ENCODE peak calls at places on chromosome 13, in five cellular contexts. I is right cardiac atrium; N is mucosa of descending colon; G is naive thymus-derived CD4-positive, alpha-beta T cell; O is heart right ventricle. J is an unnamed sample.

GRCh38 chr13:29435125-29435911 is 160.2 kb downstream of the SLC7A1 start:
- ATAC-seq in N (peak; percentile 57), O (peak; percentile 92), G (no peak), I (peak; percentile 91), J (peak; percentile 82)

GRCh38 chr13:110265341-110265681 is 41.6 kb downstream of the COL4A1 start:
- ATAC-seq in I (no peak), G (no peak), N (no peak), O (peak; percentile 55), J (no peak)

GRCh38 chr13:44575741-44576395 is at the start of gene TSC22D1:
- ATAC-seq in O (peak; percentile 4), G (peak; percentile 25), N (peak; percentile 8), I (no peak), J (no peak)

GRCh38 chr13:80669112-80669511 is 328.2 kb upstream of the SPRY2 start:
- ATAC-seq in N (no peak), O (no peak), I (peak; percentile 73), G (no peak), J (no peak)

GRCh38 chr13:27405521-27406134 is 18.8 kb upstream of the GTF3A start:
- ATAC-seq in G (peak; percentile 22), I (no peak), N (peak; percentile 49), O (no peak), J (no peak)

GRCh38 chr13:30181856-30182651 is 125.3 kb downstream of the KATNAL1 start:
- ATAC-seq in N (no peak), O (no peak), G (no peak), I (no peak), J (no peak)

GRCh38 chr13:76860706-76861105 is 25.5 kb downstream of the KCTD12 start:
- ATAC-seq in N (no peak), O (no peak), G (no peak), I (no peak), J (no peak)

GRCh38 chr13:94234766-94235165 is 244.7 kb downstream of the DCT start:
- ATAC-seq in G (no peak), I (no peak), O (no peak), N (no peak), J (no peak)

GRCh38 chr13:30808600-30808999 is 73.3 kb downstream of the ALOX5AP start:
- ATAC-seq in G (no peak), O (no peak), N (no peak), I (no peak), J (no peak)

GRCh38 chr13:45137501-45137880 is 17.2 kb downstream of the GTF2F2 start:
- ATAC-seq in N (no peak), O (no peak), I (no peak), G (no peak), J (no peak)

GRCh38 chr13:93987458-93987857 is 492.0 kb downstream of the DCT start:
- ATAC-seq in I (no peak), N (no peak), O (no peak), G (no peak), J (no peak)

GRCh38 chr13:75417647-75418046 is 64.3 kb downstream of the TBC1D4 start:
- ATAC-seq in G (no peak), I (no peak), O (no peak), N (no peak), J (no peak)

GRCh38 chr13:113669871-113670341 is 2.9 kb downstream of the GRK1 start:
- ATAC-seq in I (no peak), O (no peak), N (no peak), G (no peak), J (no peak)

GRCh38 chr13:45812599-45813372 is 38.8 kb downstream of the SIAH3 start:
- ATAC-seq in G (no peak), N (no peak), I (peak; percentile 36), O (no peak), J (no peak)

GRCh38 chr13:43487885-43488284 is 298.9 kb downstream of the ENOX1 start:
- ATAC-seq in G (no peak), O (no peak), N (no peak), I (no peak), J (no peak)

GRCh38 chr13:21212138-21212775 is 35.8 kb downstream of the MRPL57 start:
- ATAC-seq in I (no peak), G (no peak), O (no peak), N (no peak), J (no peak)

GRCh38 chr13:94712812-94713555 is 639 bp upstream of the SOX21 start:
- ATAC-seq in N (peak; percentile 57), I (peak; percentile 70), O (no peak), G (peak; percentile 19), J (peak; percentile 29)

GRCh38 chr13:63048648-63049047 is 1633.0 kb upstream of the PCDH20 start:
- ATAC-seq in N (no peak), I (no peak), G (no peak), O (no peak), J (no peak)

GRCh38 chr13:51636349-51636890 is 52.2 kb downstream of the WDFY2 start:
- ATAC-seq in G (no peak), N (peak; percentile 21), I (peak; percentile 33), O (no peak), J (no peak)
- H3K4me1 ChIP-seq in G (no peaks in the 10 kb centered on the region), N (no peaks in the 10 kb centered on the region), I (peaks cover 5% of the 10 kb centered on the region), O (peaks cover 49% of the 10 kb centered on the region), J (no peaks in the 10 kb centered on the region)

GRCh38 chr13:98541701-98542203 is 35.2 kb downstream of the STK24 start:
- ATAC-seq in G (no peak), I (no peak), O (no peak), N (peak; percentile 75), J (no peak)

GRCh38 chr13:98541211-98541610 is 35.7 kb downstream of the STK24 start:
- ATAC-seq in G (no peak), O (no peak), I (no peak), N (no peak), J (no peak)

GRCh38 chr13:98542568-98543379 is 34.1 kb downstream of the STK24 start:
- ATAC-seq in O (peak; percentile 34), I (peak; percentile 41), G (peak; percentile 65), N (no peak), J (peak; percentile 18)

GRCh38 chr13:98539655-98540054 is 37.3 kb downstream of the STK24 start:
- ATAC-seq in O (no peak), G (no peak), N (no peak), I (no peak), J (no peak)

GRCh38 chr13:98540476-98540875 is 36.4 kb downstream of the STK24 start:
- ATAC-seq in O (no peak), N (no peak), I (no peak), G (no peak), J (no peak)
- H3K4me1 ChIP-seq in O (peaks cover 99% of the 10 kb centered on the region), N (peaks cover 62% of the 10 kb centered on the region), I (peaks cover 31% of the 10 kb centered on the region), G (peaks cover 63% of the 10 kb centered on the region), J (peaks cover 96% of the 10 kb centered on the region)

GRCh38 chr13:99500839-99501134 is 485 bp upstream of the TM9SF2 start:
- ATAC-seq in I (no peak), G (peak; percentile 2), N (peak; percentile 4), O (peak; percentile 3), J (no peak)
- H3K4me1 ChIP-seq in I (peaks cover 3% of the 10 kb centered on the region), G (peaks cover 46% of the 10 kb centered on the region), N (peaks cover 47% of the 10 kb centered on the region), O (peaks cover 80% of the 10 kb centered on the region), J (peaks cover 2% of the 10 kb centered on the region)

GRCh38 chr13:99384468-99384867 is 77.3 kb upstream of the GPR183 start:
- ATAC-seq in N (no peak), G (peak; percentile 76), O (no peak), I (no peak), J (no peak)

GRCh38 chr13:99380921-99381645 is 73.9 kb upstream of the GPR183 start:
- ATAC-seq in G (peak; percentile 51), I (peak; percentile 88), O (peak; percentile 61), N (peak; percentile 8), J (no peak)

GRCh38 chr13:99383946-99384345 is 76.7 kb upstream of the GPR183 start:
- ATAC-seq in I (no peak), N (no peak), O (no peak), G (peak; percentile 21), J (no peak)

GRCh38 chr13:99383511-99383921 is 76.3 kb upstream of the GPR183 start:
- ATAC-seq in N (no peak), G (peak; percentile 7), O (no peak), I (no peak), J (no peak)

GRCh38 chr13:99382428-99383133 is 75.4 kb upstream of the GPR183 start:
- ATAC-seq in O (peak; percentile 16), I (no peak), N (peak; percentile 89), G (peak; percentile 34), J (peak; percentile 22)
- H3K4me1 ChIP-seq in O (peaks cover 31% of the 10 kb centered on the region), I (peaks cover 2% of the 10 kb centered on the region), N (peaks cover 6% of the 10 kb centered on the region), G (peaks cover 79% of the 10 kb centered on the region), J (no peaks in the 10 kb centered on the region)

GRCh38 chr13:23724196-23724970 is 154.2 kb downstream of the TNFRSF19 start:
- ATAC-seq in O (no peak), G (no peak), I (no peak), N (no peak), J (no peak)

GRCh38 chr13:23723463-23723862 is 153.3 kb downstream of the TNFRSF19 start:
- ATAC-seq in N (peak; percentile 24), O (peak; percentile 30), G (no peak), I (peak; percentile 36), J (no peak)

GRCh38 chr13:23725922-23726321 is 155.7 kb downstream of the TNFRSF19 start:
- ATAC-seq in O (no peak), N (no peak), I (peak; percentile 53), G (no peak), J (no peak)

GRCh38 chr13:23718916-23719470 is 148.8 kb downstream of the TNFRSF19 start:
- ATAC-seq in O (no peak), N (no peak), G (no peak), I (no peak), J (no peak)

GRCh38 chr13:23722726-23723453 is 152.7 kb downstream of the TNFRSF19 start:
- ATAC-seq in I (no peak), N (no peak), O (no peak), G (no peak), J (no peak)
- H3K4me1 ChIP-seq in I (peaks cover 8% of the 10 kb centered on the region), N (no peaks in the 10 kb centered on the region), O (peaks cover 5% of the 10 kb centered on the region), G (no peaks in the 10 kb centered on the region), J (no peaks in the 10 kb centered on the region)

J was measured in gastroesophageal sphincter.